ENCODE peak calls at places on chromosome 1, in six cellular contexts. W is pons, A is occipital lobe, S is aorta, N is T-helper 9 cell, M is stomach. T is an unnamed sample.

GRCh38 chr1:46575300-46575699 is 23.9 kb upstream of the KNCN start:
- DNase-seq in W (no peak), A (no peak), S (no peak), N (no peak), M (no peak), T (no peak)

GRCh38 chr1:101645810-101646209 is 350.9 kb downstream of the OLFM3 start:
- DNase-seq in W (no peak), A (no peak), S (no peak), N (no peak), M (no peak), T (no peak)

GRCh38 chr1:204438628-204439027 is 27.0 kb upstream of the PPP1R15B start:
- DNase-seq in W (no peak), A (no peak), S (peak), N (no peak), M (no peak), T (no peak)

GRCh38 chr1:115134850-115135484 is 45.7 kb upstream of the TSPAN2 start:
- DNase-seq in W (no peak), A (no peak), S (peak), N (no peak), M (no peak), T (no peak)

GRCh38 chr1:119136401-119136800 is 4.1 kb downstream of the WARS2 start:
- DNase-seq in W (no peak), A (no peak), S (no peak), N (no peak), M (no peak), T (no peak)

GRCh38 chr1:78650114-78650513 is 483 bp downstream of the IFI44 start:
- DNase-seq in W (peak), A (no peak), S (no peak), N (no peak), M (no peak), T (no peak)

GRCh38 chr1:236292425-236292824 is 10.7 kb upstream of the ERO1B start:
- DNase-seq in W (no peak), A (no peak), S (no peak), N (no peak), M (peak), T (no peak)

GRCh38 chr1:29227511-29227910 is 3.2 kb downstream of the MECR start:
- DNase-seq in W (no peak), A (no peak), S (peak), N (no peak), M (no peak), T (no peak)

GRCh38 chr1:54350360-54350759 is 55.8 kb downstream of the SSBP3 start:
- DNase-seq in W (no peak), A (peak), S (no peak), N (no peak), M (no peak), T (no peak)

GRCh38 chr1:228860911-228861829 is 125.9 kb downstream of the RHOU start:
- DNase-seq in W (no peak), A (no peak), S (no peak), N (no peak), M (peak), T (no peak)

GRCh38 chr1:39745016-39745670 is 6.5 kb downstream of the PPIE start:
- DNase-seq in W (no peak), A (no peak), S (no peak), N (no peak), M (no peak), T (no peak)

GRCh38 chr1:6426321-6426971 is 1.9 kb downstream of the ESPN start:
- DNase-seq in W (no peak), A (no peak), S (no peak), N (no peak), M (no peak), T (no peak)

GRCh38 chr1:209542585-209542984 is 40.9 kb upstream of the CAMK1G start:
- DNase-seq in W (no peak), A (no peak), S (no peak), N (no peak), M (no peak), T (no peak)

GRCh38 chr1:243559575-243560172 is 290.4 kb downstream of the AKT3 start:
- DNase-seq in W (peak), A (no peak), S (no peak), N (no peak), M (no peak), T (no peak)

GRCh38 chr1:220879509-220880366 is 495 bp downstream of the HLX start:
- DNase-seq in W (no peak), A (no peak), S (peak), N (no peak), M (peak), T (peak)

GRCh38 chr1:159946242-159947187 is 1.1 kb upstream of the IGSF9 start:
- DNase-seq in W (no peak), A (no peak), S (peak), N (no peak), M (no peak), T (no peak)

T was measured in GM10248.